ENCODE peak calls at places on chromosomes 4 and X, in four cellular contexts. S is K562, K is SK-N-SH, A is HCT116. C is an unnamed sample. For H4K20me1, the result is how much of the 10 kb centered on the place peaks cover.

GRCh38 chr4:147582386-147583077 is 34.7 kb upstream of the TMEM184C start:
- DNase-seq in S (no peak), K (no peak), A (no peak), C (no peak)

GRCh38 chrX:141652315-141652714 is 46.2 kb downstream of the SPANXD start:
- DNase-seq in S (no peak), K (no peak), A (no peak), C (no peak)

GRCh38 chr4:78293841-78294301 is 236.7 kb downstream of the FRAS1 start:
- DNase-seq in S (no peak), K (no peak), A (no peak), C (no peak)

GRCh38 chr4:62500296-62500695 is 1300.2 kb downstream of the ADGRL3 start:
- DNase-seq in S (no peak), K (no peak), A (no peak), C (no peak)

GRCh38 chr4:90419124-90419711 is 292.0 kb downstream of the CCSER1 start:
- DNase-seq in S (no peak), K (peak), A (peak), C (peak)

GRCh38 chrX:15834051-15834450 is 20.6 kb downstream of the AP1S2 start:
- DNase-seq in S (no peak), K (no peak), A (no peak), C (no peak)

GRCh38 chr4:106062452-106062875 is 167.2 kb downstream of the NPNT start:
- DNase-seq in S (peak), K (no peak), A (no peak), C (peak)

GRCh38 chrX:33906971-33907370 is 225.1 kb downstream of the FAM47A start:
- DNase-seq in S (no peak), K (no peak), A (no peak), C (no peak)

GRCh38 chr4:8001564-8002355 is 62.1 kb upstream of the AFAP1 start:
- DNase-seq in S (no peak), K (no peak), A (no peak), C (no peak)

GRCh38 chr4:76950846-76951321 is 1.3 kb downstream of the SEPTIN11 start:
- DNase-seq in S (peak), K (peak), A (no peak), C (peak)

GRCh38 chr4:111360906-111361305 is 738.0 kb upstream of the PITX2 start:
- DNase-seq in S (no peak), K (no peak), A (no peak), C (no peak)

GRCh38 chr4:113828712-113829111 is 67.2 kb upstream of the CAMK2D start:
- DNase-seq in S (no peak), K (no peak), A (no peak), C (no peak)

GRCh38 chr4:179803857-179804256 is 2361.6 kb upstream of the AGA start:
- DNase-seq in S (no peak), K (no peak), A (no peak), C (no peak)

GRCh38 chr4:101954975-101955678 is 164.6 kb downstream of the BANK1 start:
- DNase-seq in S (no peak), K (no peak), A (no peak), C (no peak)

GRCh38 chr4:142778430-142778829 is 67.7 kb downstream of the INPP4B start:
- DNase-seq in S (no peak), K (no peak), A (no peak), C (no peak)

GRCh38 chrX:71814123-71814912 is 51.2 kb downstream of the CXorf49B start:
- DNase-seq in S (no peak), K (no peak), A (no peak), C (no peak)

GRCh38 chr4:177554966-177555574 is 112.8 kb upstream of the AGA start:
- DNase-seq in S (peak), K (peak), A (no peak), C (peak)

GRCh38 chr4:27844359-27844758 is 983.7 kb downstream of the STIM2 start:
- DNase-seq in S (no peak), K (no peak), A (no peak), C (no peak)

GRCh38 chrX:17735396-17735795 is 1.9 kb upstream of the SCML1 start:
- DNase-seq in S (no peak), K (no peak), A (no peak), C (no peak)

GRCh38 chr4:8646296-8647093 is 53.9 kb downstream of the CPZ start:
- DNase-seq in S (no peak), K (no peak), A (no peak), C (no peak)

GRCh38 chr4:35820026-35820425 is 424.3 kb downstream of the ARAP2 start:
- DNase-seq in S (no peak), K (no peak), A (no peak), C (no peak)

GRCh38 chr4:89829470-89830138 is 7.4 kb downstream of the SNCA start:
- DNase-seq in S (no peak), K (no peak), A (no peak), C (no peak)

GRCh38 chr4:8517946-8518345 is 62.2 kb upstream of the GPR78 start:
- DNase-seq in S (no peak), K (no peak), A (no peak), C (no peak)

GRCh38 chrX:140701480-140701879 is 8.1 kb upstream of the LINC00632 start:
- DNase-seq in S (no peak), K (peak), A (no peak), C (no peak)

GRCh38 chr4:112270643-112271484 is 14.8 kb downstream of the TIFA start:
- DNase-seq in S (no peak), K (no peak), A (no peak), C (no peak)

GRCh38 chr4:138611017-138611416 is 368.9 kb upstream of the SLC7A11 start:
- DNase-seq in S (no peak), K (peak), A (no peak), C (no peak)

GRCh38 chr4:140281828-140282227 is 91.6 kb upstream of the SCOC start:
- DNase-seq in S (no peak), K (no peak), A (no peak), C (peak)

GRCh38 chrX:30301203-30301602 is 8.0 kb downstream of the NR0B1 start:
- DNase-seq in S (no peak), K (no peak), A (no peak), C (no peak)

GRCh38 chrX:47629419-47630210 is at the start of gene CFP:
- DNase-seq in S (no peak), K (no peak), A (no peak), C (no peak)

GRCh38 chr4:7540216-7540615 is 105.5 kb upstream of the PSAPL1 start:
- DNase-seq in S (no peak), K (peak), A (no peak), C (no peak)

GRCh38 chrX:100648601-100649417 is 4.8 kb downstream of the SRPX2 start:
- DNase-seq in S (no peak), K (no peak), A (no peak), C (peak)

GRCh38 chr4:70703695-70704332 is 15.5 kb downstream of the UTP3 start:
- DNase-seq in S (no peak), K (no peak), A (no peak), C (peak)

GRCh38 chrX:120625366-120625765 is 4.5 kb downstream of the C1GALT1C1 start:
- DNase-seq in S (no peak), K (no peak), A (no peak), C (no peak)

GRCh38 chr4:124189545-124189944 is 523.0 kb downstream of the ANKRD50 start:
- DNase-seq in S (no peak), K (no peak), A (no peak), C (no peak)

GRCh38 chr4:150976478-150977118 is 38.5 kb downstream of the LRBA start:
- DNase-seq in S (peak), K (no peak), A (no peak), C (no peak)

GRCh38 chr4:126958482-126958881 is 674.3 kb upstream of the INTU start:
- DNase-seq in S (no peak), K (no peak), A (no peak), C (no peak)

GRCh38 chr4:126954537-126955291 is 678.0 kb upstream of the INTU start:
- DNase-seq in S (peak), K (no peak), A (no peak), C (no peak)

GRCh38 chr4:126957555-126958440 is 675.0 kb upstream of the INTU start:
- DNase-seq in S (no peak), K (no peak), A (no peak), C (no peak)

GRCh38 chr4:126956192-126956897 is 676.4 kb upstream of the INTU start:
- DNase-seq in S (peak), K (no peak), A (no peak), C (no peak)

GRCh38 chr4:126955292-126956191 is 677.2 kb upstream of the INTU start:
- DNase-seq in S (peak), K (peak), A (no peak), C (no peak)
- H4K20me1 ChIP-seq in S (under half), K (under half), A (under half), C (under half)

DNA sequence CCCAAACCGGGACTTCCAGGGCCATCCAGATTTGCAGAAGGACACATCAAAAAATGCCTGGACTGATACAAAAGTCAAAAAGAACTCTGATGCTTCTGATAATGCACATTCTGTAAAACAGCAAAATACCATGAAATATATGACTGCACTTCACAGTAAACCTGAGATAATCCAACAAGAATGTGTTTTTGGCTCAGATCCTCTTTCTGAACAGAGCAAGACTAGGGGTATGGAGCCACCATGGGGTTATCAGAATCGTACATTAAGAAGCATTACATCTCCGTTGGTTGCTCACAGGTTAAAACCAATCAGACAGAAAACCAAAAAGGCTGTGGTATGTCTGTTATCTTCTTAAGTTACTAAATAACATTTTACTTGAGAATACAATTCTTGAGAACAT is 9.2 kb downstream of the PLK4 start:
- DNase-seq in S (no peak), K (no peak), A (no peak), C (no peak)
- TF ChIP-seq MAX in S (no peak), K (no peak), A (no peak), C (no peak)

DNA sequence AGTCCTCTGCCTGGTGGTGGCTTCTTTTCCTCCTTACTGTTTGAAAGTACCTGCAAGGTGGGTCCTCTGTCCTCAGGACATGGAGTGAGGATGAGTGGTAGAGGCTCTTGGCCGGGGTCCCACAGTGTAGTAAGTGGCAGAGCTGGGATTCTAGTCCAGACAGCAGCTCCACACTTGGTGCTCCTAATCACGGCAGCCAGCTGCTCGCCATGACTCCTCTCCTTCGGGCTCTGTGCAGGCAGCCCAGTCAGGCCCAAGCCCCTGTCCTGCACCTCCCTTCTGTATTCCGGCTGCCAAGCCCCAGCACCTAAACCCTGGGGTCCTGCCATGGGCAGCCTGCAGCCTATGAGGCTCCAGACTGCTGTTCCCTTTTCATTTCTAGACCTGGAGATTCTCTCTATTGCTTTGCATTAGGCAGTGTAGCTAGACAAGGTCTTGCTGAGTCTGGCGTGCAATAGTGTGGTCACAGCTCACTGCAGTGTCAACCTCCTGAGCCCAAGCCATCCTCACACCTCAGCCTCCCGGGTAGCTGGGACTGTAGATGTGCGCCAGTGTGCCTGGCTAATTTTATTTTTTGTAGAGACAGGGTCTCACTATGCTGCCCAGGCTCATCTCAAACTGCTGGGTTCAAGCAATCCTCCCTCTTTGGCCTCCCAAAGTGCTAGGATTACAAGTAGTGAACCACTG is 24.9 kb downstream of the NSD2 start:
- DNase-seq in S (no peak), K (no peak), A (no peak), C (no peak)
- H4K20me1 ChIP-seq in S (under half), K (half or more), A (under half), C (under half)

GRCh38 chrX:136067097-136067496 is 80.2 kb upstream of the FHL1 start:
- DNase-seq in S (no peak), K (no peak), A (no peak), C (no peak)

GRCh38 chrX:136067946-136068345 is 79.4 kb upstream of the FHL1 start:
- DNase-seq in S (no peak), K (no peak), A (no peak), C (no peak)

GRCh38 chrX:136064661-136065043 is 79.4 kb downstream of the SLC9A6 start:
- DNase-seq in S (no peak), K (no peak), A (no peak), C (no peak)

GRCh38 chrX:136063340-136064079 is 78.3 kb downstream of the SLC9A6 start:
- DNase-seq in S (no peak), K (no peak), A (no peak), C (no peak)

GRCh38 chrX:136065044-136065671 is 79.9 kb downstream of the SLC9A6 start:
- DNase-seq in S (no peak), K (no peak), A (no peak), C (peak)
- TF ChIP-seq MAX in S (no peak), K (no peak), A (no peak), C (no peak)

GRCh38 chr4:17599826-17600225 is 14.6 kb upstream of the MED28 start:
- DNase-seq in S (no peak), K (no peak), A (no peak), C (no peak)

DNA sequence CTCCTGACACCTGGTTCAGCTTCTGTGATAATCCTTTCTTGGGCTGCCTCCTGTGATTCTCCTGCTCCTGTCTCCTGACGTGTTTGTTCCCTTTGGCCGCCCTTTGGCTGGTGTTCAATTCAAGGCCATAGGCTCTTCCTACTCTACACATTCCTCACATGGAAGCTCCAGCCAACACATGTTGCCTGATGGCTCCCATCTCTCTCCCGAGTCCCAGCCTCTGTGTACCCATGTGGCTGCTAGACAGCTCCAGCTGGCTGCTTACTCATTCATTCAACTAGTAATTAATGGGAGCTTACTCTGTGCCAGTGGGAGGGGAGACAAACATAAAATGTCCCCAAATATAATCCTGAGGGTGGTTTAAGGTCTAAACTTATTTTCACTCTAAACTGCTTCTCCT is 9.2 kb upstream of the MED28 start:
- DNase-seq in S (no peak), K (no peak), A (no peak), C (no peak)
- H4K20me1 ChIP-seq in S (under half), K (under half), A (under half), C (under half)

DNA sequence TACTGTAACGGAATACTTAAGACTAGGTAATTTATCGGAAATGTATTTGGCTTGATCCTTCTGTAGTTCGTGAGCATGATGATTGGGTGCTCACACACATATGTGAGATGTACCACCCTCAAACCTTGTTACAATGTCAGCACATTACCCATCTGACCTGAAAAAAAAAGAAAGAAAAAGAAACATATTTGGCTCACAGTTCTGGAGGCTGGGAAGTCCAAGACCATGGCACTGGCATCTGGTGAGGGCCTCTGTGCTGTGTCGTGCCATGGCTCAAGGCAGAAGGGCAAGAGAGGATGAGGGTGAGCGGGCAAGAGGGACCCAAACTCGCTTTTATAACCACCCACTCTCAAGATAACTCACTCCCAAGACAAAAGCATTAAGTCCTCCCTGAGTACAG is 7.0 kb upstream of the CLDN24 start:
- DNase-seq in S (no peak), K (no peak), A (no peak), C (no peak)
- TF ChIP-seq MAX in S (no peak), K (no peak), A (no peak), C (no peak)

DNA sequence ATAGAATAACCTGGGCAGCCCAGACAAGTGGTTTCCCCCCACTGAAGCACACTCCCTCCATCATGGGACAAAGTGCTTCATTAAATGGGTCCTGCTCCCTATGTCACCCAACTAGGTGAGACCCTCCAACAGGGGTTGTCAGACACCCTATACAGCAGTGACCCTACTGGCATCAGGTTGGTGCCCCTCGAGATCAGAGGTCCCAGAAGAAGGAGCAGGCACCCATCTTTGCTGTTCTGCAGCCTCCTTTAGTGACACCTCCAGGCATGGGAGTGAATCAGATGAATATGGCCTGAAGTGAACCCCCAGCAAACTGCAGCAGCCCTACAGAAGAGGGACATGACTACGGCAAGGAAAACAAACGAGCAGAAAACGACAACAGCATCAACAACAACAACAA is 11.1 kb downstream of the NELFA start:
- DNase-seq in S (no peak), K (no peak), A (no peak), C (no peak)
- H4K20me1 ChIP-seq in S (under half), K (under half), A (under half), C (under half)

DNA sequence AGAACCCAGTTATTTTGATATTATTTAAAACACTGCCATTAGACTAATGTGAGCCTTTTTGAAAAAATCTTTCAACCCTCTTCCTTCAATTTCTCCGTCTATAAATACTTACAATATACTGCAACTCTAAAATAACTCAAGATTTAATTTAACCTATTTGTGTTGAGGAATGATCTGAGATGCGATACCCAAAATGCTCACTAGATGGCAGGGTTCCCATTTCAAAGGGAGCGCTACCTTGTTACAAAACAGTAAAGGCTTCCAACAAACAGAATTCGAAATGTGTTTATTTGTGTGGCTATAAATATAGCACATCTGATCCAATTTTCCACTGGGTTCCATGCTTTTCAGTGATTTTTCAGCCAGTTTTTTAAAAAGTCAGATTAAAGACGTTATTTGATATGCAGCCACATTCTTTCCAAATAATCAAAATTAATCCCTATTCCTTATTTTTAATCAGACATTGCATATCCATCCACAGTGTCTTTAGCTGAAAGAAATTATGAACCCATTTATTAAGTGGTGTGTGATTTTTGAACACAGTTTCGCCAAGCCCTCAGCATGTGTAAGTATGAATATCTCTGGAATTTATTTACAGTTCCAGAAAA is 667.9 kb upstream of the LCORL start:
- DNase-seq in S (peak), K (peak), A (peak), C (peak)
- TF ChIP-seq MAX in S (no peak), K (no peak), A (no peak), C (no peak)